ENCODE peak calls at places on chromosome 10, in six cellular contexts. D is naive thymus-derived CD4-positive, alpha-beta T cell; S is brain microvascular endothelial cell; R is sigmoid colon; O is renal cortical epithelial cell; X is heart right ventricle. E is an unnamed sample.

GRCh38 chr10:52268790-52269189 is 45.3 kb upstream of the DKK1 start:
- DNase-seq in D (no peak), S (no peak), R (no peak), O (no peak), X (no peak), E (no peak)

GRCh38 chr10:93386496-93387369 is 95.4 kb downstream of the MYOF start:
- DNase-seq in D (no peak), S (peak; percentile 25), R (peak; percentile 63), O (no peak), X (no peak), E (no peak)

GRCh38 chr10:102596506-102596971 is 47.7 kb upstream of the TRIM8 start:
- DNase-seq in D (no peak), S (peak; percentile 39), R (peak; percentile 80), O (peak; percentile 66), X (no peak), E (no peak)

GRCh38 chr10:102714621-102715455 is at the start of gene SFXN2:
- DNase-seq in D (peak; percentile 51), S (no peak), R (no peak), O (no peak), X (no peak), E (no peak)

GRCh38 chr10:74924251-74924954 is 98.0 kb downstream of the KAT6B start:
- DNase-seq in D (no peak), S (peak; percentile 55), R (no peak), O (peak; percentile 98), X (no peak), E (peak; percentile 94)

GRCh38 chr10:113557389-113558321 is 4.8 kb downstream of the HABP2 start:
- DNase-seq in D (no peak), S (no peak), R (no peak), O (no peak), X (no peak), E (peak; percentile 55)

GRCh38 chr10:73117976-73118743 is 7.9 kb downstream of the NUDT13 start:
- DNase-seq in D (no peak), S (peak; percentile 59), R (no peak), O (peak; percentile 92), X (no peak), E (no peak)

GRCh38 chr10:31700222-31700621 is 228.4 kb downstream of the ARHGAP12 start:
- DNase-seq in D (no peak), S (peak; percentile 25), R (no peak), O (no peak), X (peak; percentile 42), E (no peak)

GRCh38 chr10:132685121-132685891 is 100.6 kb downstream of the NKX6-2 start:
- DNase-seq in D (no peak), S (peak; percentile 73), R (peak; percentile 72), O (peak; percentile 82), X (peak; percentile 54), E (no peak)

GRCh38 chr10:36779238-36779846 is 346.1 kb upstream of the ANKRD30A start:
- DNase-seq in D (no peak), S (peak; percentile 65), R (no peak), O (peak; percentile 66), X (no peak), E (no peak)

GRCh38 chr10:119103687-119104652 is at the start of gene DENND10:
- DNase-seq in D (peak; percentile 40), S (peak; percentile 64), R (peak; percentile 94), O (peak; percentile 26), X (peak; percentile 86), E (peak; percentile 30)

GRCh38 chr10:126595160-126595559 is 75.3 kb downstream of the C10orf90 start:
- DNase-seq in D (no peak), S (no peak), R (no peak), O (no peak), X (no peak), E (no peak)

GRCh38 chr10:59945590-59945989 is 39.2 kb upstream of the CCDC6 start:
- DNase-seq in D (no peak), S (no peak), R (no peak), O (peak; percentile 15), X (no peak), E (no peak)

GRCh38 chr10:95457319-95457886 is 103.8 kb downstream of the SORBS1 start:
- DNase-seq in D (no peak), S (no peak), R (no peak), O (peak; percentile 97), X (no peak), E (no peak)

E was measured in retinal pigment epithelial cell.